ENCODE peak calls at places on chromosomes 4 and X, in nine cellular contexts. W, B, V, I, Z, A, J, N and K are unnamed samples.

GRCh38 chrX:109475174-109475891 is 6.6 kb downstream of the GUCY2F start:
- DNase-seq in J (no peak), V (no peak), N (no peak), I (peak), B (peak), A (peak), W (peak), Z (no peak), K (no peak)

GRCh38 chr4:56843421-56843899 is 22.0 kb upstream of the SPINK2 start:
- DNase-seq in B (peak), Z (no peak), N (no peak), W (peak), A (no peak), I (no peak), J (no peak), V (no peak), K (no peak)

GRCh38 chr4:186020793-186021407 is 48.1 kb upstream of the TLR3 start:
- DNase-seq in V (no peak), A (no peak), Z (no peak), N (no peak), I (no peak), B (no peak), J (no peak), W (no peak), K (no peak)

GRCh38 chr4:108744307-108744706 is 18.5 kb downstream of the ETNPPL start:
- DNase-seq in Z (no peak), I (no peak), N (peak), B (no peak), W (no peak), J (no peak), V (no peak), A (peak), K (no peak)

GRCh38 chr4:113052379-113052951 is 3.0 kb downstream of the ANK2 start:
- DNase-seq in I (no peak), Z (no peak), J (no peak), V (peak), W (no peak), B (no peak), N (no peak), A (no peak), K (peak)

GRCh38 chr4:1868293-1868692 is 2.9 kb upstream of the NSD2 start:
- DNase-seq in W (peak), I (no peak), Z (no peak), N (no peak), A (no peak), J (no peak), V (no peak), B (peak), K (no peak)

GRCh38 chr4:48654015-48654664 is 125.9 kb downstream of the FRYL start:
- DNase-seq in W (no peak), I (no peak), J (no peak), V (no peak), N (no peak), Z (no peak), A (no peak), B (no peak), K (no peak)

GRCh38 chr4:103091601-103092223 is 7.9 kb downstream of the BDH2 start:
- DNase-seq in J (no peak), W (peak), N (no peak), B (peak), A (no peak), V (peak), Z (no peak), I (peak), K (peak)

GRCh38 chr4:127849505-127850234 is 31.0 kb upstream of the PLK4 start:
- DNase-seq in I (no peak), A (no peak), J (no peak), V (no peak), B (no peak), Z (no peak), W (no peak), N (no peak), K (no peak)

GRCh38 chr4:94338681-94339351 is 3.8 kb downstream of the HPGDS start:
- DNase-seq in Z (no peak), V (no peak), N (no peak), B (no peak), J (no peak), W (no peak), A (no peak), I (no peak), K (peak)

GRCh38 chr4:90095000-90095399 is 32.2 kb upstream of the CCSER1 start:
- DNase-seq in V (no peak), J (no peak), A (no peak), N (no peak), B (peak), Z (no peak), W (no peak), I (no peak), K (no peak)

GRCh38 chr4:179361978-179362486 is 1919.8 kb upstream of the AGA start:
- DNase-seq in Z (no peak), B (no peak), A (no peak), V (no peak), J (no peak), N (no peak), I (no peak), W (no peak), K (no peak)

GRCh38 chr4:152436384-152436783 is 99.5 kb downstream of the FBXW7 start:
- DNase-seq in W (no peak), Z (no peak), I (no peak), J (no peak), A (no peak), B (peak), V (no peak), N (no peak), K (no peak)

GRCh38 chrX:68018248-68019203 is 414.8 kb downstream of the OPHN1 start:
- DNase-seq in A (peak), V (no peak), B (peak), J (no peak), I (no peak), N (no peak), Z (no peak), W (no peak), K (no peak)

GRCh38 chrX:77564824-77565223 is 117.6 kb downstream of the FGF16 start:
- DNase-seq in W (no peak), V (no peak), Z (no peak), B (no peak), I (no peak), J (no peak), N (no peak), A (no peak), K (no peak)

GRCh38 chrX:68945603-68946228 is 116.9 kb downstream of the EFNB1 start:
- DNase-seq in I (no peak), A (no peak), N (no peak), Z (no peak), W (no peak), V (no peak), B (no peak), J (no peak), K (peak)

GRCh38 chrX:19824603-19825002 is 62.8 kb downstream of the SH3KBP1 start:
- DNase-seq in N (no peak), I (no peak), V (no peak), W (no peak), B (no peak), J (peak), A (no peak), Z (no peak), K (no peak)

GRCh38 chr4:187726485-187726884 is 269.1 kb upstream of the ZFP42 start:
- DNase-seq in A (no peak), V (no peak), N (no peak), I (no peak), B (no peak), J (no peak), W (no peak), Z (no peak), K (no peak)